ENCODE peak calls at places on chromosomes 12 and 14, in eight cellular contexts. F is activated naive CD8-positive, alpha-beta T cell treated with anti-CD3 and anti-CD28 coated beads, Interleukin-2, amount 50 U/mL, for 24 hours; Y is tibial artery; S is stimulated activated CD4-positive, alpha-beta T cell treated with anti-CD3 and anti-CD28 coated beads, Interleukin-2, amount 100 ng/mL, for 48 hours; I is Karpas-422; C is substantia nigra; B is effector memory CD4-positive, alpha-beta T cell; K is LoVo. X is an unnamed sample.
A peak's percentile ranks its signal among the peaks of the same experiment; 100 is the strongest.

GRCh38 chr12:56957229-56958052 is at the start of gene RDH16:
- DNase-seq in F (no peak), Y (no peak), S (no peak), I (no peak), C (no peak), B (no peak), K (peak; percentile 66), X (no peak)

GRCh38 chr14:101955695-101956161 is 8.6 kb upstream of the DYNC1H1 start:
- DNase-seq in F (no peak), Y (no peak), S (no peak), I (no peak), C (no peak), B (no peak), K (no peak), X (peak; percentile 37)

GRCh38 chr14:31955941-31956579 is 121.0 kb upstream of the ARHGAP5 start:
- DNase-seq in F (no peak), Y (no peak), S (no peak), I (no peak), C (no peak), B (no peak), K (no peak), X (no peak)

GRCh38 chr12:26627335-26627734 is 205.7 kb downstream of the ITPR2 start:
- DNase-seq in F (no peak), Y (no peak), S (no peak), I (no peak), C (no peak), B (no peak), K (no peak), X (no peak)

GRCh38 chr12:88578821-88579518 is 1.3 kb downstream of the KITLG start:
- DNase-seq in F (no peak), Y (peak; percentile 33), S (no peak), I (no peak), C (no peak), B (no peak), K (peak; percentile 76), X (no peak)

GRCh38 chr14:49816844-49817243 is 35.7 kb downstream of the NEMF start:
- DNase-seq in F (no peak), Y (no peak), S (no peak), I (no peak), C (no peak), B (no peak), K (no peak), X (no peak)

GRCh38 chr14:99884834-99885648 is 91.8 kb downstream of the EML1 start:
- DNase-seq in F (no peak), Y (no peak), S (no peak), I (peak; percentile 90), C (no peak), B (peak; percentile 14), K (peak; percentile 68), X (no peak)

GRCh38 chr14:56995010-56995409 is 184.7 kb upstream of the OTX2 start:
- DNase-seq in F (no peak), Y (no peak), S (no peak), I (no peak), C (no peak), B (no peak), K (no peak), X (no peak)

GRCh38 chr14:59215353-59215752 is 26.9 kb downstream of the DAAM1 start:
- DNase-seq in F (no peak), Y (peak; percentile 77), S (no peak), I (no peak), C (peak; percentile 84), B (no peak), K (no peak), X (peak; percentile 73)

GRCh38 chr12:92107621-92108131 is 38.0 kb downstream of the BTG1 start:
- DNase-seq in F (no peak), Y (no peak), S (no peak), I (no peak), C (no peak), B (no peak), K (no peak), X (no peak)

GRCh38 chr14:20343855-20344205 is 395 bp downstream of the PARP2 start:
- DNase-seq in F (no peak), Y (no peak), S (no peak), I (peak; percentile 60), C (no peak), B (no peak), K (peak; percentile 11), X (no peak)

GRCh38 chr12:57896437-57897201 is 44.7 kb upstream of the ATP23 start:
- DNase-seq in F (peak; percentile 27), Y (peak; percentile 84), S (no peak), I (no peak), C (peak; percentile 68), B (no peak), K (no peak), X (peak; percentile 66)

GRCh38 chr12:95004610-95005009 is 1.1 kb upstream of the NDUFA12 start:
- DNase-seq in F (no peak), Y (no peak), S (no peak), I (no peak), C (no peak), B (no peak), K (no peak), X (no peak)

GRCh38 chr14:76426161-76426696 is 50.3 kb downstream of the ESRRB start:
- DNase-seq in F (no peak), Y (no peak), S (no peak), I (peak; percentile 55), C (no peak), B (no peak), K (no peak), X (no peak)

GRCh38 chr12:56461235-56462159 is 6.9 kb upstream of the SPRYD4 start:
- DNase-seq in F (no peak), Y (no peak), S (no peak), I (no peak), C (no peak), B (no peak), K (no peak), X (no peak)

GRCh38 chr12:131042848-131043245 is 89.1 kb downstream of the ADGRD1 start:
- DNase-seq in F (no peak), Y (no peak), S (no peak), I (no peak), C (no peak), B (no peak), K (no peak), X (no peak)

X was measured in breast epithelium.